ENCODE peak calls at places on chromosomes 13 and 19, in five cellular contexts. Y, D, T, B and V are unnamed samples.

GRCh38 chr19:748274-748598 is 2.7 kb upstream of the MISP start:
- DNase-seq in T (no peak), D (no peak), B (no peak), Y (no peak), V (no peak)

GRCh38 chr19:21084343-21084742 is 2.3 kb downstream of the ZNF714 start:
- DNase-seq in D (no peak), B (no peak), T (no peak), Y (no peak), V (no peak)

GRCh38 chr13:113051641-113052040 is 54.0 kb upstream of the F7 start:
- DNase-seq in T (no peak), Y (no peak), D (peak; percentile 19), B (no peak), V (no peak)

GRCh38 chr19:33864311-33864850 is 67.7 kb downstream of the KCTD15 start:
- DNase-seq in Y (no peak), T (no peak), D (no peak), B (no peak), V (no peak)

GRCh38 chr13:100608906-100609305 is 20.3 kb upstream of the GGACT start:
- DNase-seq in Y (no peak), B (no peak), D (no peak), T (no peak), V (no peak)

GRCh38 chr13:39585219-39585618 is 17.8 kb downstream of the LHFPL6 start:
- DNase-seq in Y (no peak), B (no peak), T (no peak), D (no peak), V (no peak)

GRCh38 chr13:67650471-67650870 is 420.3 kb upstream of the PCDH9 start:
- DNase-seq in B (no peak), D (no peak), Y (no peak), T (no peak), V (no peak)

GRCh38 chr13:39527961-39528720 is 74.9 kb downstream of the LHFPL6 start:
- DNase-seq in D (no peak), Y (no peak), B (no peak), T (no peak), V (peak; percentile 83)

GRCh38 chr19:23283925-23284324 is 33.7 kb upstream of the ZNF724 start:
- DNase-seq in D (no peak), T (peak; percentile 33), Y (peak; percentile 45), B (no peak), V (peak; percentile 6)

GRCh38 chr13:42924290-42924803 is 67.7 kb downstream of the EPSTI1 start:
- DNase-seq in T (no peak), B (no peak), D (no peak), Y (no peak), V (no peak)

GRCh38 chr13:27133889-27134288 is 37.7 kb downstream of the USP12 start:
- DNase-seq in B (no peak), D (peak; percentile 60), Y (no peak), T (no peak), V (no peak)

GRCh38 chr13:36818483-36819063 is 449 bp upstream of the RFXAP start:
- DNase-seq in T (no peak), B (no peak), Y (no peak), D (no peak), V (no peak)

GRCh38 chr13:99074693-99075092 is 96.8 kb upstream of the DOCK9 start:
- DNase-seq in T (no peak), B (no peak), D (no peak), Y (no peak), V (no peak)

GRCh38 chr13:36819811-36820140 is 754 bp downstream of the RFXAP start:
- DNase-seq in T (no peak), B (peak; percentile 9), Y (peak; percentile 30), D (no peak), V (peak; percentile 38)

GRCh38 chr13:105894711-105895110 is 640.8 kb downstream of the EFNB2 start:
- DNase-seq in D (no peak), Y (no peak), B (no peak), T (no peak), V (no peak)

GRCh38 chr13:77698211-77699058 is 948 bp downstream of the SLAIN1 start:
- DNase-seq in T (peak; percentile 35), Y (peak; percentile 52), B (peak; percentile 36), D (peak; percentile 58), V (no peak)

GRCh38 chr13:40518481-40518882 is 148.0 kb downstream of the FOXO1 start:
- DNase-seq in D (no peak), Y (peak; percentile 52), B (no peak), T (peak; percentile 13), V (no peak)

GRCh38 chr19:51333836-51334460 is 8.0 kb downstream of the VSIG10L start:
- DNase-seq in D (no peak), Y (no peak), T (no peak), B (no peak), V (no peak)

GRCh38 chr19:55644191-55644833 is 863 bp downstream of the ZNF581 start:
- DNase-seq in T (no peak), B (no peak), D (peak; percentile 50), Y (no peak), V (no peak)

GRCh38 chr13:56349866-56350265 is 790.9 kb upstream of the PRR20A start:
- DNase-seq in T (no peak), B (no peak), D (no peak), Y (no peak), V (no peak)

GRCh38 chr13:28704282-28704681 is 14.5 kb downstream of the SLC46A3 start:
- DNase-seq in D (no peak), T (no peak), Y (no peak), B (no peak), V (no peak)

DNA sequence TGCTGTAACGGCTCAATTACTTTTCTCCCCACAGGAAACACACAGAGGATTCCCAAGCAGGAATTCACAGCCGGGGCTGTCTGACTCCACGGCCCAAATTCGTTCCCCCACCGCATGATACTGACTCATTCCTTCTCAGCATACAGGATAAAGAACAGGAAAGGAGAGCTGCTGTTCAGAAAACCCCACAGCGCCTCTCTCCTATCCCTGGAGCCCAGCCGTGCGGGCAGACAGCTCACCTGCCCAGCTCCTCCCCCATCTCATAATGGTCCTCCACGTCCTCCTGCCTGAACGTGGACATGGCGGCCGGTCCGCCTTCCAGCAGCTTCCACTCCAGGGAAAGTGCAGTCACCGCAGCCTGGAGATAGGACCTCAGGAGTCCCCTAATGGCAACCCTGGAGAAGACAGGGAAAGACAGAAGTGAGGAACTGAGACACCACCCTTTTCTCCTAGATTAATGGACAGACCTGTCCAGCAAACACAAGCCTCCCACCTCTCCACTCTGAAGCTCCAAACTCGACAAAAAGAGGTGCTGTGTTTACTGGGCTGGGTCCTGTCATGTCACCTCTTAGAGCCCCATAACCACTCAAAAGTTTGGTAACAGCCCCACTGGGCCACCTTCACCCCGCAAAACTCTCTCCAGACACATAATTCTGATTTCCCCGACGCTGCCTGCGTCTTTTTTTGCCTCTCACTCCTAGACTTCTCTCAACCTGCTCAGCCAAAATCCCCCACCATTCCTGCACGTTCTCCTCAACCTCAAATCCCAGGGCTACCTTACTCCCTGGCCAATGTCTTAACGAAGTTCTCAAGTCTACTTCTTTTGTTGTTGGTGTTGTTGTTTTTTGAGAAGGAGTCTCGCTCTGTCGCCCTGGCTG is 1.2 kb downstream of the DAPK3 start:
- DNase-seq in T (no peak), Y (no peak), D (no peak), B (peak; percentile 33), V (peak; percentile 86)
- H3K4me3 ChIP-seq in T (peak overlapping the region; percentile 76), Y (peak overlapping the region; percentile 84), D (peak overlapping the region; percentile 83), B (peak overlapping the region; percentile 91), V (peak overlapping the region; percentile 87)

GRCh38 chr19:40565355-40565754 is 11.3 kb upstream of the SHKBP1 start:
- DNase-seq in B (no peak), D (no peak), T (no peak), Y (no peak), V (no peak)

GRCh38 chr19:40561947-40562346 is 14.7 kb upstream of the SHKBP1 start:
- DNase-seq in D (no peak), B (no peak), Y (no peak), T (no peak), V (no peak)

GRCh38 chr19:40567750-40568494 is 8.8 kb upstream of the SHKBP1 start:
- DNase-seq in Y (no peak), T (no peak), D (no peak), B (no peak), V (no peak)

GRCh38 chr19:40567040-40567749 is 9.5 kb upstream of the SHKBP1 start:
- DNase-seq in D (no peak), Y (no peak), B (no peak), T (no peak), V (no peak)

DNA sequence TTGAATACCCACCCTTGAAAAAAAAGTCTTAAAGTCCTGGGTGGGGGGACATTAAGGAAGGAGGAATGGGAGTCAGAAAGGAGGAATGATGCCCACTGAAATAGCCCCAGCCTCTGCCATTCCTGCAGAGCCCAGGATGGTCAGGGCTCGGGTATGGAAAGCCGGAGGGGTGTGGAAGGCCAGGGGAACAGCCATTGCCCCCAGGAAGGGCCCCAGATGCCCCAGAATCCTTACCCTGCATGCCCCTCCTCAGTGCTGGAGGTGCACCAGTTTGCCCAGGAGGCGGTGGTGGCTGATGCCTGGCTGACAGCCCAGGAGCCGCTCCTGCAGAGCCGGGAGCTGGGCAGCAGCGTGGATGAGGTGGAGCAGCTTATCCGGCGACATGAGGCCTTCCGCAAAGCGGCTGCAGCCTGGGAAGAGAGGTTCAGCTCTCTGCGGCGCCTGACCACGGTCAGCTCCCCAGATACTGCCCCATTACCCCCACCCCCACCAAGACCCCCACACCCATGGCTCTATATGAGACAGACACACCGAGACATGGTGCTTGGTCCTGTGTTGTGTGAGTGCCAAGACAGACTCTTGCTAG is 10.7 kb upstream of the SHKBP1 start:
- DNase-seq in T (no peak), D (no peak), Y (no peak), B (no peak), V (no peak)
- H3K27me3 ChIP-seq in T (peaks cover 25% of the 10 kb centered on the region), D (peaks cover 10% of the 10 kb centered on the region), Y (peaks cover 20% of the 10 kb centered on the region), B (peaks cover 67% of the 10 kb centered on the region), V (no peaks in the 10 kb centered on the region)

GRCh38 chr19:8459095-8459494 is 14.3 kb downstream of the HNRNPM start:
- DNase-seq in Y (no peak), B (no peak), D (no peak), T (no peak), V (no peak)
- H3K4me3 ChIP-seq in Y (no peak overlapping the region), B (no peak overlapping the region), D (no peak overlapping the region), T (no peak overlapping the region), V (no peak overlapping the region)

DNA sequence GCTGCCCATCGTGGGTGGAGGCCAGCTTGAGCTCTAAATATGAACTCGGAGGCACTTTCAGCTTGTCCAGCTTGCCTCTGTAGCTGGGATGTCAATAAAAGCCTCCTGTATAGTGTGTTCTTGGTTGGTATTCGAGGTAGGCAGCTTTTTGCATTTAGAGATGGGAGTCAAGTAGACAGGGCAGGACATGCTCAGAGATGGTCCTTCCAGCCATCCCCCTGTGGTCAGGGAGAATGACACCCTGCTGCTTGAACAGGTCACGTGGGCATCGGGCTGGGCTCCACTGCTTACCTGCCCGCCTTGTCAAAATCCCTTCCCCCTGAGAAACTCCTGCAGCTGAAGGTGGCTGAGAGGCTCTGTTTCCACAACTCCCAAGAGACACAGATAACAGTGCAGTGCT is 302.5 kb downstream of the ZNF536 start:
- DNase-seq in Y (no peak), T (no peak), D (no peak), B (no peak), V (no peak)
- H3K27me3 ChIP-seq in Y (no peaks in the 10 kb centered on the region), T (peaks cover 3% of the 10 kb centered on the region), D (no peaks in the 10 kb centered on the region), B (peaks cover 3% of the 10 kb centered on the region), V (peaks cover 21% of the 10 kb centered on the region)